ENCODE peak calls at places on chromosomes 13 and 19, in five cellular contexts. G is GM23338, Z is osteoblast, R is IMR-90, T is H1. L is an unnamed sample.

GRCh38 chr13:91716436-91717065 is 318.1 kb downstream of the GPC5 start:
- DNase-seq in R (no peak), T (no peak), G (no peak), Z (no peak), L (no peak)

GRCh38 chr13:42807866-42808265 is 26.5 kb downstream of the FAM216B start:
- DNase-seq in Z (no peak), R (peak; percentile 76), G (no peak), T (no peak), L (peak; percentile 43)

GRCh38 chr19:32223595-32224370 is 121.6 kb upstream of the ZNF507 start:
- DNase-seq in Z (no peak), G (peak; percentile 49), T (no peak), R (no peak), L (no peak)

GRCh38 chr19:33530261-33530660 is 8.7 kb upstream of the PEPD start:
- DNase-seq in G (no peak), T (no peak), Z (peak; percentile 11), R (no peak), L (no peak)

GRCh38 chr19:47036233-47036651 is 12.2 kb downstream of the TMEM160 start:
- DNase-seq in G (no peak), T (no peak), Z (no peak), R (no peak), L (no peak)

GRCh38 chr13:106083620-106084350 is 451.7 kb downstream of the EFNB2 start:
- DNase-seq in R (peak; percentile 54), Z (peak; percentile 73), T (no peak), G (peak; percentile 79), L (peak; percentile 59)

GRCh38 chr19:5539431-5539833 is 28.3 kb downstream of the TINCR start:
- DNase-seq in G (peak; percentile 85), T (peak; percentile 60), Z (peak; percentile 80), R (no peak), L (peak; percentile 19)

GRCh38 chr19:18878858-18879578 is 16.9 kb downstream of the CERS1 start:
- DNase-seq in Z (no peak), R (no peak), T (no peak), G (peak; percentile 56), L (no peak)

GRCh38 chr13:32443111-32443510 is 15.2 kb upstream of the N4BP2L1 start:
- DNase-seq in G (peak; percentile 46), T (no peak), Z (no peak), R (peak; percentile 23), L (no peak)

GRCh38 chr19:40893112-40893511 is 11.1 kb upstream of the CYP2A7 start:
- DNase-seq in R (no peak), G (no peak), Z (no peak), T (no peak), L (no peak)

GRCh38 chr19:17556995-17557394 is 1.5 kb downstream of the COLGALT1 start:
- DNase-seq in T (no peak), R (no peak), G (no peak), Z (no peak), L (no peak)

GRCh38 chr13:106685142-106685541 is 117.2 kb upstream of the ARGLU1 start:
- DNase-seq in R (no peak), Z (no peak), G (no peak), T (no peak), L (no peak)

GRCh38 chr19:17327654-17328516 is 6.8 kb downstream of the ANO8 start:
- DNase-seq in T (peak; percentile 89), R (no peak), G (peak; percentile 98), Z (peak; percentile 92), L (no peak)

GRCh38 chr19:17873661-17874422 is 2.1 kb downstream of the SLC5A5 start:
- DNase-seq in R (no peak), T (peak; percentile 91), Z (peak; percentile 92), G (peak; percentile 94), L (no peak)

GRCh38 chr13:20254076-20254475 is 22.0 kb upstream of the GJB6 start:
- DNase-seq in G (no peak), Z (no peak), T (no peak), R (no peak), L (no peak)

GRCh38 chr13:40271931-40272775 is 394.3 kb downstream of the FOXO1 start:
- DNase-seq in Z (peak; percentile 69), R (peak; percentile 22), T (no peak), G (no peak), L (peak; percentile 93)

GRCh38 chr13:35514166-35514565 is 37.7 kb upstream of the MAB21L1 start:
- DNase-seq in T (no peak), Z (no peak), R (no peak), G (no peak), L (no peak)

GRCh38 chr13:64819081-64819480 is 2411.1 kb downstream of the PCDH9 start:
- DNase-seq in R (peak; percentile 5), T (no peak), G (no peak), Z (no peak), L (no peak)

GRCh38 chr13:76863022-76863421 is 23.2 kb downstream of the KCTD12 start:
- DNase-seq in T (no peak), R (no peak), Z (no peak), G (no peak), L (no peak)

GRCh38 chr19:1411255-1412191 is 4.1 kb downstream of the DAZAP1 start:
- DNase-seq in Z (peak; percentile 98), R (peak; percentile 54), T (no peak), G (no peak), L (peak; percentile 65)

GRCh38 chr19:48741222-48741999 is 1.0 kb upstream of the RASIP1 start:
- DNase-seq in T (peak; percentile 97), G (peak; percentile 78), R (no peak), Z (peak; percentile 78), L (no peak)

GRCh38 chr19:18425515-18426415 is 6.6 kb downstream of the SSBP4 start:
- DNase-seq in T (no peak), R (peak; percentile 62), G (peak; percentile 26), Z (peak; percentile 100), L (peak; percentile 59)

GRCh38 chr13:49023441-49023840 is 47.7 kb downstream of the FNDC3A start:
- DNase-seq in T (no peak), G (no peak), R (peak; percentile 92), Z (peak; percentile 93), L (peak; percentile 85)

GRCh38 chr13:61531383-61532065 is 115.9 kb upstream of the PCDH20 start:
- DNase-seq in R (no peak), G (no peak), Z (no peak), T (no peak), L (no peak)

GRCh38 chr19:56839665-56840451 is 668 bp downstream of the PEG3 start:
- DNase-seq in T (no peak), G (no peak), Z (no peak), R (no peak), L (peak; percentile 91)

GRCh38 chr13:22275393-22275792 is 604.5 kb downstream of the FGF9 start:
- DNase-seq in G (no peak), R (no peak), T (no peak), Z (no peak), L (no peak)

DNA sequence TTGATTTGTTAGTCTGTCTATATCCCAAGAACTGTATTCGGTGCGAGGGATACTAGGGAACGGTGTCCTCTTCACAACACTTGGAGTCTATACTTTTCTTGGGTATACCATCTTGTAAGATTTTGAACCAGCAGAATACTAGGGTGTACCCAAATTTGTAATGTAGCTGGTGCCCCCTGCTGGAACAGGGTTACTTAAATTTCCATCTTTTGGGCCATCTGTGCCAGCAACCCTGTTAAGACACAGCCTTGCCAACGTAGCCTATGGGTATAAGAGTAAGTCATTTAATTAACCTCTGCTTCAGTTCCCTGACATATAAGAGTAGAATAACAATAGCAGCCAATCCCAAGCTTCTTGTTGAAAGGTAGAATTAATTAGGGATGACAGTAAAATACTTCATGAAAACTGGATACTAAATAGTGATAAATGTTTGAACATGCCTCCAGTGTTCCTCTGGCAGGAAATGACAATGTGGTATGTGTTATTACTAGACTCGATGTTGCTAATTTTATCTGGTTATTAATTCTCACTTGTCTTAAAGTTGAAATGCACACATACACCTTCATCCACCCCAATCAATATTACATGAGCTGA is 607.6 kb downstream of the FGF9 start:
- DNase-seq in Z (no peak), G (peak; percentile 71), T (peak; percentile 67), R (peak; percentile 63), L (no peak)
- H2AFZ ChIP-seq in Z (no peak overlapping the region), G (no peak overlapping the region), T (no peak overlapping the region), R (no peak overlapping the region), L (no peak overlapping the region)

GRCh38 chr19:13887039-13887438 is 10.1 kb downstream of the NANOS3 start:
- DNase-seq in G (no peak), Z (peak; percentile 68), T (no peak), R (no peak), L (no peak)

GRCh38 chr19:13885826-13886365 is 9.0 kb downstream of the NANOS3 start:
- DNase-seq in Z (peak; percentile 64), G (no peak), T (no peak), R (no peak), L (no peak)

GRCh38 chr19:13882841-13883240 is 5.9 kb downstream of the NANOS3 start:
- DNase-seq in R (no peak), G (no peak), T (no peak), Z (peak; percentile 64), L (no peak)

GRCh38 chr19:13883665-13884064 is 6.7 kb downstream of the NANOS3 start:
- DNase-seq in Z (peak; percentile 74), R (no peak), G (peak; percentile 77), T (no peak), L (no peak)

DNA sequence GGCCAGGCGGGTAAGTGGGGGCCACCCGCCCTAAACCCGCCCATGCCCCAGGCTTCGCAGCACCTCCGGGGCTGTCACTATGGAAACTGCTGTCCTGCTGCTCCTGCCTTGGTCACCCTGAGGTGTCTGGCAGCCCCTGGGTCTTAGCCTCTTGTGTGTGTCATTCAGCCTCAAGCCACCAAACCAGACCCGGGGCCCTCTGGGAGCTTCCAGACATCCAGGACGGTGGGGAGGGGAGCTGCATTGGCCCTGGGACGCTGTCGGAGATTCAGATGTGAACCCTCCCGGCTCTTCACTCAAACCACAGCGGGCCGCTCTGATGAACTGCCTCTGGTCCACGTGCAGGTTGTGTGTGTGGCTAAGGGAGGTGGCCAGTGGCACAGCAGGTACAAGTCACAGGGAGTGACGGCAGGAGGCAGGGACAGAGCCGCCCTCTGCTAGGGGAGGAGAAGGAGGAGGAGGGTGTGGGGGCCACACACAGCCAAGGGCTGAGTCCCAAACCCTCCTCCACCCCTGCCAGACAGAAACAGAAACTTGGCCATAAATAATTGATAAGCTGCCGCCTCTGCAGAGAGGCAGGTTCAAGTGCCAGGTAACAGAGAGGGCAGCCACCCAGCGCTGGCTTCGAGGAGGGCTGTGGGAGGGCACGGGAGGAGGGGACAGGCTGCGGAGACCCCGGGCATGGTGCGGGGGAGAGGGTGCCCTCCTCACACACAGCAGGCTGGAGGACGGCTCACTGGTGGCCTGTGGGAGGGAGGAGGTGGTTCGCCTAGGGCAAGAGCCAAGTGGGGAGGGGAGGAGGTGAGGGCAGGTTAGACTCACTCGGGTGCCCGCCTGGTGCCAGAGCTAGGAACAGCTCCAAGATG is 8.0 kb downstream of the NANOS3 start:
- DNase-seq in R (no peak), T (no peak), Z (peak; percentile 73), G (no peak), L (no peak)
- H3K4me1 ChIP-seq in R (peaks cover 19% of the 10 kb centered on the region), T (peaks cover 16% of the 10 kb centered on the region), Z (peaks cover 27% of the 10 kb centered on the region), G (peaks cover 19% of the 10 kb centered on the region), L (peaks cover 14% of the 10 kb centered on the region)

GRCh38 chr13:75055296-75055695 is 426.7 kb downstream of the TBC1D4 start:
- DNase-seq in Z (no peak), T (no peak), R (no peak), G (no peak), L (no peak)
- H2AFZ ChIP-seq in Z (no peak overlapping the region), T (no peak overlapping the region), R (no peak overlapping the region), G (no peak overlapping the region), L (no peak overlapping the region)

DNA sequence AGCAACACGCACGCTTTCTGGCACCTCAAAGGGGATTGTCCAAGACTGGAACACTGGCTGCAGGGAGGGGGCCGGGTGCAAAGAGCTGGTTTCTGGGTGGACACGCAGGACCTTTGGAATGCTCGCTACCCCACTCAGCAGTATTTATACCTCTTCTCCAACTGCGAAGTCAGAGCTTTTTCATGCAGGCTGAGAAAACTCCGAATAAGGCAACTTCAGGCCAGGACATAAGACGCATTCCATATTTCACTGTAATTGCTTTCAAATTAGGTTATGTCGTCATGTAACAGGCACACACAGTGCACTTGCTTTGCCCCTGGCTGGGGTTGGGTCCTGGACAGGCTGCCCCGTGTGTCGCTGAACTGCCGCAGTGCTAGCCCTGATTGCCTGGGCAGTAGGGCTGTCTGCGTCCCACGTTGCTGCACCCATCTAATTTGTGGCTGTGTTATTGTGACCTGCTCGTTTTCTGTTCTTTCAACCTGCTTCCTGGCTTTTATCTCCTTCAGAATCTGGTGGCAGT is 44.5 kb downstream of the ACTN4 start:
- DNase-seq in Z (peak; percentile 83), T (no peak), R (peak; percentile 92), G (no peak), L (peak; percentile 96)
- H3K4me1 ChIP-seq in Z (peaks cover 43% of the 10 kb centered on the region), T (peaks cover 4% of the 10 kb centered on the region), R (peaks cover 20% of the 10 kb centered on the region), G (peaks cover 55% of the 10 kb centered on the region), L (peaks cover 26% of the 10 kb centered on the region)

L was measured in fibroblast of lung.